ENCODE peak calls at places on chromosomes 5 and 9, in seven cellular contexts. D is IMR-90, U is mesendoderm, P is H9, A is neuronal stem cell, L is trophoblast cell, I is mesenchymal stem cell. X is an unnamed sample.

GRCh38 chr9:110282023-110282766 is 25.9 kb upstream of the TXN start:
- DNase-seq in D (no peak), U (no peak), P (no peak), A (no peak), L (no peak), I (no peak), X (no peak)

GRCh38 chr5:134873494-134873893 is 677 bp upstream of the TXNDC15 start:
- DNase-seq in D (no peak), U (peak; percentile 32), P (peak; percentile 30), A (no peak), L (no peak), I (no peak), X (no peak)

GRCh38 chr9:138098908-138099791 is 221.6 kb downstream of the CACNA1B start:
- DNase-seq in D (no peak), U (no peak), P (peak; percentile 20), A (no peak), L (no peak), I (no peak), X (peak; percentile 20)

GRCh38 chr5:143561248-143561647 is 157.8 kb upstream of the NR3C1 start:
- DNase-seq in D (no peak), U (no peak), P (no peak), A (no peak), L (no peak), I (no peak), X (no peak)

GRCh38 chr5:171314728-171315385 is 5.8 kb downstream of the TLX3 start:
- DNase-seq in D (no peak), U (no peak), P (peak; percentile 52), A (no peak), L (no peak), I (peak; percentile 33), X (no peak)

GRCh38 chr9:33225319-33226152 is 14.4 kb upstream of the SPINK4 start:
- DNase-seq in D (peak; percentile 84), U (peak; percentile 53), P (no peak), A (peak; percentile 54), L (peak; percentile 76), I (peak; percentile 79), X (no peak)

GRCh38 chr5:90421136-90421535 is 11.6 kb upstream of the CETN3 start:
- DNase-seq in D (peak; percentile 6), U (peak; percentile 81), P (peak; percentile 77), A (no peak), L (no peak), I (peak; percentile 14), X (no peak)

GRCh38 chr9:7233516-7233915 is 475.7 kb downstream of the KDM4C start:
- DNase-seq in D (no peak), U (no peak), P (no peak), A (no peak), L (no peak), I (no peak), X (no peak)

GRCh38 chr5:140142802-140143201 is 17.1 kb downstream of the IGIP start:
- DNase-seq in D (no peak), U (no peak), P (no peak), A (no peak), L (no peak), I (no peak), X (no peak)

GRCh38 chr5:14593326-14594036 is 11.9 kb downstream of the OTULINL start:
- DNase-seq in D (peak; percentile 41), U (no peak), P (no peak), A (no peak), L (no peak), I (peak; percentile 80), X (no peak)

GRCh38 chr9:71273613-71274012 is 152.2 kb upstream of the TRPM3 start:
- DNase-seq in D (no peak), U (no peak), P (no peak), A (no peak), L (no peak), I (no peak), X (no peak)

GRCh38 chr5:68435611-68436010 is 220.1 kb downstream of the PIK3R1 start:
- DNase-seq in D (no peak), U (no peak), P (no peak), A (no peak), L (no peak), I (no peak), X (no peak)

GRCh38 chr5:127517110-127517479 is 345 bp upstream of the PRRC1 start:
- DNase-seq in D (peak; percentile 23), U (no peak), P (no peak), A (no peak), L (no peak), I (no peak), X (no peak)

GRCh38 chr5:173970878-173971650 is 17.9 kb upstream of the C5orf47 start:
- DNase-seq in D (no peak), U (peak; percentile 26), P (no peak), A (no peak), L (no peak), I (no peak), X (peak; percentile 49)

GRCh38 chr9:27610622-27611021 is 37.3 kb upstream of the C9orf72 start:
- DNase-seq in D (no peak), U (no peak), P (no peak), A (no peak), L (no peak), I (no peak), X (no peak)

GRCh38 chr5:39209924-39210323 is 9.4 kb downstream of the FYB1 start:
- DNase-seq in D (no peak), U (no peak), P (peak; percentile 37), A (no peak), L (no peak), I (no peak), X (no peak)

GRCh38 chr9:94245651-94246050 is 13.4 kb upstream of the ZNF169 start:
- DNase-seq in D (no peak), U (no peak), P (no peak), A (no peak), L (no peak), I (no peak), X (no peak)

GRCh38 chr9:68669189-68669588 is 35.9 kb upstream of the PIP5K1B start:
- DNase-seq in D (no peak), U (no peak), P (no peak), A (no peak), L (no peak), I (no peak), X (no peak)

GRCh38 chr9:132020845-132021510 is 58.7 kb downstream of the MED27 start:
- DNase-seq in D (peak; percentile 33), U (no peak), P (no peak), A (no peak), L (no peak), I (peak; percentile 33), X (no peak)

GRCh38 chr9:110257971-110258370 is 1.7 kb upstream of the TXN start:
- DNase-seq in D (peak; percentile 15), U (no peak), P (no peak), A (no peak), L (no peak), I (peak; percentile 25), X (no peak)

GRCh38 chr9:105070176-105070575 is 142.2 kb upstream of the ABCA1 start:
- DNase-seq in D (no peak), U (no peak), P (no peak), A (no peak), L (peak; percentile 52), I (no peak), X (no peak)

GRCh38 chr5:78060421-78060820 is 234.1 kb downstream of the AP3B1 start:
- DNase-seq in D (peak; percentile 83), U (no peak), P (no peak), A (no peak), L (no peak), I (peak; percentile 17), X (no peak)

GRCh38 chr9:137395666-137396010 is 27.3 kb downstream of the EXD3 start:
- DNase-seq in D (no peak), U (no peak), P (no peak), A (no peak), L (no peak), I (no peak), X (no peak)

GRCh38 chr9:126773004-126773607 is 31.7 kb upstream of the ZBTB43 start:
- DNase-seq in D (peak; percentile 16), U (peak; percentile 67), P (peak; percentile 76), A (no peak), L (peak; percentile 17), I (peak; percentile 20), X (peak; percentile 70)

GRCh38 chr5:10854526-10855277 is 93.7 kb upstream of the DAP start:
- DNase-seq in D (no peak), U (no peak), P (no peak), A (no peak), L (no peak), I (peak; percentile 60), X (no peak)

GRCh38 chr5:55603947-55604346 is 69.2 kb upstream of the PLPP1 start:
- DNase-seq in D (peak; percentile 70), U (no peak), P (no peak), A (no peak), L (no peak), I (no peak), X (peak; percentile 30)

GRCh38 chr5:119328753-119329602 is 26.8 kb upstream of the TNFAIP8 start:
- DNase-seq in D (peak; percentile 87), U (peak; percentile 36), P (no peak), A (no peak), L (peak; percentile 36), I (peak; percentile 92), X (no peak)

GRCh38 chr5:88833371-88834107 is 49.4 kb downstream of the MEF2C start:
- DNase-seq in D (peak; percentile 74), U (peak; percentile 12), P (no peak), A (no peak), L (no peak), I (peak; percentile 51), X (no peak)

GRCh38 chr5:50709471-50709870 is 43.0 kb downstream of the PARP8 start:
- DNase-seq in D (peak; percentile 64), U (no peak), P (no peak), A (no peak), L (peak; percentile 6), I (peak; percentile 60), X (no peak)
- H2BK5ac ChIP-seq in D (no peak overlapping the region), U (no peak overlapping the region), P (no peak overlapping the region), A (no peak overlapping the region), L (no peak overlapping the region), I (no peak overlapping the region), X (no peak overlapping the region)

GRCh38 chr5:175790796-175791195 is 80.6 kb upstream of the CPLX2 start:
- DNase-seq in D (no peak), U (no peak), P (no peak), A (no peak), L (no peak), I (no peak), X (no peak)
- H2BK5ac ChIP-seq in D (no peak overlapping the region), U (no peak overlapping the region), P (no peak overlapping the region), A (no peak overlapping the region), L (no peak overlapping the region), I (no peak overlapping the region), X (no peak overlapping the region)

GRCh38 chr5:147234098-147234824 is 565 bp upstream of the STK32A start:
- DNase-seq in D (no peak), U (no peak), P (no peak), A (no peak), L (no peak), I (no peak), X (no peak)
- H2BK5ac ChIP-seq in D (no peak overlapping the region), U (no peak overlapping the region), P (no peak overlapping the region), A (peak overlapping the region; percentile 58), L (no peak overlapping the region), I (no peak overlapping the region), X (no peak overlapping the region)

DNA sequence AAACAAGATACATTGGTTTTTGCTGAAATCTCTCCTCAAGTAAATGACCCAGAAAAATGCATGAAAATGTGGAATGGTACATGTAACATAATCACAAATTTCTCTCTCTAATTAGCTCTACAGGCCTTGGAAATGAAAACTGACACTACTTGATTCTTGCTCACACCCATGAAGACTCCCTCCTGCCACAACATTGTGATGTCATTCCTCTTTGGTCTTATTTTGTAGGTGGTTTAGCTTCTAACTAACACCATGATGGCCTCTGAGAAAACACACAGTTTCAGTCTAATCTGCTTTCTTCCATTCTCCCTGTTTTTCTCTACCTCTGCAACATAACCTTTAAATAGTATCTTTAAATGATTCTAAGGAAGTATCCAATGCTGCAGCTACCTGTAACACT is 78.6 kb upstream of the FAM174A start:
- DNase-seq in D (no peak), U (no peak), P (no peak), A (no peak), L (no peak), I (no peak), X (no peak)
- H2BK5ac ChIP-seq in D (no peak overlapping the region), U (no peak overlapping the region), P (no peak overlapping the region), A (no peak overlapping the region), L (no peak overlapping the region), I (no peak overlapping the region), X (no peak overlapping the region)